ENCODE peak calls at places on chromosomes 12 and 14, in six cellular contexts. D is lung, Y is A549, A is body of pancreas, Q is ascending aorta, V is mesendoderm. T is an unnamed sample.

GRCh38 chr14:68668028-68668427 is 124.8 kb downstream of the ZFP36L1 start:
- DNase-seq in Y (no peak), V (no peak), A (peak; percentile 9), Q (no peak), D (no peak), T (no peak)

GRCh38 chr14:102125546-102125945 is 14.2 kb upstream of the WDR20 start:
- DNase-seq in A (no peak), Q (no peak), V (peak; percentile 34), D (no peak), Y (peak; percentile 32), T (no peak)

GRCh38 chr12:70815866-70816470 is 104.6 kb downstream of the PTPRR start:
- DNase-seq in V (no peak), D (no peak), Y (peak; percentile 4), A (no peak), Q (no peak), T (no peak)

GRCh38 chr14:72745546-72745945 is 148.4 kb downstream of the DPF3 start:
- DNase-seq in V (no peak), Q (no peak), D (no peak), Y (no peak), A (no peak), T (peak; percentile 53)

GRCh38 chr12:1702708-1703107 is 11.8 kb downstream of the ADIPOR2 start:
- DNase-seq in Q (no peak), A (no peak), D (no peak), Y (no peak), V (no peak), T (no peak)

GRCh38 chr12:130702966-130703732 is 12.9 kb downstream of the RIMBP2 start:
- DNase-seq in Y (no peak), V (no peak), D (no peak), A (no peak), Q (no peak), T (no peak)

GRCh38 chr14:85402546-85403162 is 127.3 kb upstream of the FLRT2 start:
- DNase-seq in A (no peak), Q (no peak), D (no peak), Y (no peak), V (no peak), T (no peak)

GRCh38 chr14:96702831-96703230 is 94.4 kb upstream of the VRK1 start:
- DNase-seq in Q (no peak), Y (no peak), V (no peak), D (no peak), A (no peak), T (no peak)

GRCh38 chr14:64673329-64673728 is 30.9 kb upstream of the PLEKHG3 start:
- DNase-seq in Q (no peak), A (no peak), Y (no peak), V (no peak), D (no peak), T (no peak)

GRCh38 chr12:56922032-56922431 is 12.2 kb downstream of the SDR9C7 start:
- DNase-seq in D (no peak), Y (no peak), Q (no peak), A (no peak), V (no peak), T (no peak)

GRCh38 chr12:48681416-48681737 is 661 bp downstream of the KANSL2 start:
- DNase-seq in Y (peak; percentile 42), Q (no peak), A (no peak), D (no peak), V (peak; percentile 68), T (no peak)

GRCh38 chr12:45257185-45257585 is 41.3 kb downstream of the ANO6 start:
- DNase-seq in A (no peak), Q (no peak), V (no peak), D (no peak), Y (no peak), T (no peak)

GRCh38 chr12:91565246-91565645 is 382.6 kb upstream of the DCN start:
- DNase-seq in Y (no peak), Q (no peak), V (no peak), A (no peak), D (no peak), T (no peak)

GRCh38 chr12:80925237-80925636 is 12.5 kb downstream of the LIN7A start:
- DNase-seq in Y (no peak), Q (no peak), D (no peak), V (peak; percentile 44), A (no peak), T (no peak)

GRCh38 chr12:115470977-115471376 is 787.0 kb upstream of the TBX3 start:
- DNase-seq in V (peak; percentile 60), Q (no peak), A (no peak), D (no peak), Y (no peak), T (no peak)

GRCh38 chr12:111298583-111299436 is 70.1 kb downstream of the PHETA1 start:
- DNase-seq in Y (peak; percentile 64), V (peak; percentile 84), A (peak; percentile 31), D (no peak), Q (no peak), T (peak; percentile 18)

GRCh38 chr14:101008631-101009336 is 105.3 kb upstream of the RTL1 start:
- DNase-seq in D (no peak), A (peak; percentile 3), V (no peak), Y (no peak), Q (no peak), T (no peak)

GRCh38 chr12:64323476-64324225 is 66.9 kb downstream of the C12orf56 start:
- DNase-seq in D (no peak), V (peak; percentile 54), A (no peak), Q (no peak), Y (peak; percentile 4), T (no peak)

GRCh38 chr14:99596071-99596627 is 7.9 kb downstream of the CCDC85C start:
- DNase-seq in D (peak; percentile 70), Q (no peak), Y (peak; percentile 36), A (peak; percentile 81), V (no peak), T (peak; percentile 91)

GRCh38 chr14:99596772-99597171 is 7.2 kb downstream of the CCDC85C start:
- DNase-seq in V (no peak), Y (no peak), Q (no peak), A (no peak), D (no peak), T (no peak)

GRCh38 chr14:99595034-99595433 is 9.0 kb downstream of the CCDC85C start:
- DNase-seq in Y (no peak), A (no peak), D (no peak), Q (no peak), V (no peak), T (no peak)

GRCh38 chr14:99593971-99594841 is 9.8 kb downstream of the CCDC85C start:
- DNase-seq in Y (no peak), V (no peak), D (no peak), Q (no peak), A (no peak), T (no peak)

DNA sequence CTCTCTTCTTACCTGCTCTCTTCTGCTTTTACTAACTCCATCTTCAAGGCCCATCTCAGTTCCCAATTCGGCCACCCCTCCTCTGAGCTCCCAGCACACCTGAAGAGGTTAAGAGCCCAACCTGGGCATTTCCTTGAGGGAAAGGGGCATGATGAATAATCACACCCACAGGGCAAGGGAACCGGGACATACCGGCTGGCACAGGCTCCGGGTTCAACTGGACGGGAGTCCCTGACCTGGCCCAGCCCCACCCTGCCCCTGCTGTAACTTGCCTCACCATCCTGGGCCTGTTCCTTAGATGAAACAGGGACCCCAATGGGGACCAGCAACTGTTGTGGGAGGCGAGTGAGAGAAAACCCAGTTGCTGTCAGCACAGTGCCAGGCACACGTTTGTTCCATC is 8.5 kb downstream of the CCDC85C start:
- DNase-seq in D (no peak), V (no peak), Y (no peak), Q (no peak), A (no peak), T (no peak)
- H3K4me1 ChIP-seq in D (peaks cover 57% of the 10 kb centered on the region), V (peaks cover 3% of the 10 kb centered on the region), Y (peaks cover 70% of the 10 kb centered on the region), Q (no peaks in the 10 kb centered on the region), A (peaks cover 91% of the 10 kb centered on the region), T (peaks cover 67% of the 10 kb centered on the region)

GRCh38 chr12:88303335-88303734 is 161.2 kb downstream of the TMTC3 start:
- DNase-seq in Q (no peak), D (no peak), V (no peak), Y (no peak), A (no peak), T (no peak)

GRCh38 chr12:88298761-88299242 is 156.7 kb downstream of the TMTC3 start:
- DNase-seq in D (no peak), V (peak; percentile 67), Q (no peak), Y (peak; percentile 73), A (no peak), T (no peak)

GRCh38 chr12:88298014-88298682 is 156.0 kb downstream of the TMTC3 start:
- DNase-seq in D (no peak), Y (no peak), V (no peak), A (no peak), Q (no peak), T (no peak)

GRCh38 chr12:88299567-88300101 is 157.5 kb downstream of the TMTC3 start:
- DNase-seq in Q (no peak), A (no peak), Y (peak; percentile 96), V (no peak), D (no peak), T (peak; percentile 2)

GRCh38 chr12:88300931-88301330 is 158.8 kb downstream of the TMTC3 start:
- DNase-seq in D (no peak), Q (no peak), Y (peak; percentile 79), A (no peak), V (no peak), T (no peak)
- H3K27ac ChIP-seq in D (no peak overlapping the region), Q (no peak overlapping the region), Y (peak overlapping the region; percentile 84), A (no peak overlapping the region), V (no peak overlapping the region), T (no peak overlapping the region)

DNA sequence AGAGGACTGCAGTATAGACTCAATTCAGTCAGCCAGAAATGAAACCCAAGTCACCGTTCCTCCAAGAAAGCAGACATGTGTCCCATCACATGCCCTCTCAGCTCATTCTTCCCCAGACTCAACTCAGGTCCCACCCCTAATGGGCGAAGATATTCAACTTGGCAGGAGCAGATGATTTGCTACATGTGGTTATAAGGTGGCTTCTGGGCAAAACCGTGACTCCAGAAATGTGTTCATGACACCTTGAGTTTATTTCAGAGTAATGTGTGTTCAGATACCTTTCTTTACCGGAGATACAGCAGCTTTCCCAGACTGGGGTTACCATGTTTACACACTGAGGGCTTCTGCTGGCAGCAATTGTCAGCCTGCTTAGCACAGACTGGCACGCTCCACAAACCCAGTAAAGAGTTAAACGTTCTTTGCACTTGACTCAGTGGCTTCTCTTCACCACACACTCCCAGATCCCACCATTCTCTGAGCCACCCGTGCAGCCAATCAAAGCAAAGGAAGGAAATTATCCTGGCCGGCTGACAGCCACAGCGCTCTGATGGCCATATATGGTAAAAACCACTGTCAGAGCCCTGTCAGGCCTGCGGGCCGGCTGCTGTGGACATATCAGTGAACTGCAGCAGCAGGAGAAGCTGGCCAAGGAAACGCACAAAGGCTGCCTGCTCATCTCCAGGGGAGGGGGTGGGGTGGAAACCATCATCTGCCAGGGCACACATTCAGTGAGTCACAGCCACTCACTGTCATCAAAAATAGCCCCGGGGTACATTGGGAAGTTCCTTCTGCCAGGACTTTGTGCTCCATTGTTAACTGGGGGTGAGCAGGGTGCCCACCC is 39.9 kb downstream of the CORO1C start:
- DNase-seq in Q (peak; percentile 93), A (peak; percentile 85), D (peak; percentile 86), Y (peak; percentile 99), V (peak; percentile 99), T (peak; percentile 99)
- H3K4me1 ChIP-seq in Q (peaks cover 23% of the 10 kb centered on the region), A (peaks cover 35% of the 10 kb centered on the region), D (peaks cover 21% of the 10 kb centered on the region), Y (peaks cover 71% of the 10 kb centered on the region), V (peaks cover 12% of the 10 kb centered on the region), T (peaks cover 40% of the 10 kb centered on the region)

DNA sequence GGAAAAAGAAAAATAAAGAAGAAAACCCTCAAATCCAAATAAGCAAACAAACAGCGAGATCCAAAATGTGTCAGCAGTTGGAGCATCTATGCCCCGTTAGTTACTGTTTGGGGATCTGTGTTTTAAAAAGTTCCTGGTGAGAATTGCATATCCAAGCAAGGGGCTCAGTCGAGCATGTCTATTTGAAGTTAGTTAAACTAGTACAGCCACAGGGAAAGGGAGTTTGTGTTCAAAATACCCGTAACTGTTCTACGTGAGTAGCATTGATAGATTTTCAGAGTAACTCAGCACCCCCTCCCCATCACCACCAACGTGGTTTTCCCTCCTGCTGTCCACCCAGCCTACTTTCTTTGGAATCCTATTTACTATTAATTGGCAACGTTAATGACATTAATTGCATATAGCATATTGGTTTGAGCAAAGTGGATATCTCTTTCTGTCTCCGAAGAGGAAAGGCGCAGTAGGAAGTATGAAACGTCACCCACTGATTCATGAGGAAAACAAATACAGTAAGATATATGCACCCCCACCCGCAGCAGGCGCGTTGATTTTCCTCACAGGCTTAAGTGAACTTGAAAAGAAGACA is 1.5 kb downstream of the NPAS3 start:
- DNase-seq in V (no peak), A (no peak), D (no peak), Q (no peak), Y (no peak), T (no peak)
- H3K27ac ChIP-seq in V (no peak overlapping the region), A (peak overlapping the region; percentile 72), D (peak overlapping the region; percentile 41), Q (peak overlapping the region; percentile 81), Y (no peak overlapping the region), T (peak overlapping the region; percentile 64)